ENCODE peak calls at places on chromosome 6, in four cellular contexts. S, P, H and T are unnamed samples.

GRCh38 chr6:90097357-90097756 is 199.3 kb downstream of the BACH2 start:
- DNase-seq in H (no peak), P (no peak), S (no peak), T (no peak)

GRCh38 chr6:168045706-168046620 is 33.0 kb downstream of the FRMD1 start:
- DNase-seq in S (no peak), P (no peak), H (no peak), T (peak)

GRCh38 chr6:159808647-159809046 is 8.6 kb downstream of the PNLDC1 start:
- DNase-seq in H (no peak), P (no peak), S (no peak), T (no peak)

GRCh38 chr6:12570461-12571030 is 146.0 kb upstream of the PHACTR1 start:
- DNase-seq in H (no peak), P (no peak), S (no peak), T (peak)

GRCh38 chr6:46949662-46950280 is 28.0 kb upstream of the ADGRF5 start:
- DNase-seq in S (peak), P (no peak), H (no peak), T (no peak)

GRCh38 chr6:30690403-30691207 is at the start of gene NRM:
- DNase-seq in S (peak), H (no peak), P (peak), T (peak)

GRCh38 chr6:129084406-129084805 is 201.5 kb downstream of the LAMA2 start:
- DNase-seq in H (no peak), P (no peak), S (no peak), T (no peak)

GRCh38 chr6:161411265-161411944 is 137.5 kb upstream of the AGPAT4 start:
- DNase-seq in H (no peak), P (no peak), S (peak), T (no peak)

GRCh38 chr6:136593748-136594490 is 43.7 kb upstream of the MAP7 start:
- DNase-seq in H (peak), S (peak), P (no peak), T (peak)
- TF ChIP-seq ELK1 in H (no peak), S (no peak), P (no peak), T (no peak)

DNA sequence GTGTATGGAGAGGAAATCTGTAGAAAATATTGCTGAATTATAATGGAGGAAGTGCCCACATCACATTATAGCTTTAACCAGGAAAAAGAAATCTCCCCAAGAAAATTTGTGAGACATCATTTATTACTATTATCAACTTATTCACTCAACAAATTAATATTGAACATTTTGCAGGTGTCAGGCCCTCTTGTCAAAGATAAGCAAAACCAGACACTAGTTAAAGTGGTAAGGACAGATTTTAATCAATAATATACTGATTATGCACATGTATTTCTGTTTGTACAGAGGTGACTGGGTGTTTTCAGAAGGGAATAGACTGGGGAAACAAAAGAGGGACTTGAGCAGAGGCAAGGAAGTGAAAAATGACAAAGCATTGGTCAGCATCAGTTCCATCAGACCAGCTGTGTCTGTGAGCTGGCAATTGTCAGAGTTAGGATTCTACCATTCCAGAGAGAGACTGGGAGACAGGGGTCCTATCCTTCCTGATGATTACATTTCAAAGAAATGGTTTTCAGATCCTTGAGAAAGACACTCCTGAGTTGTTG is 519.2 kb downstream of the UTRN start:
- DNase-seq in H (no peak), P (no peak), S (no peak), T (peak)
- TF ChIP-seq ELK1 in H (no peak), P (no peak), S (no peak), T (no peak)

GRCh38 chr6:15296735-15297134 is 50.9 kb downstream of the JARID2 start:
- DNase-seq in H (peak), P (no peak), S (no peak), T (no peak)
- TF ChIP-seq ELK1 in H (no peak), P (no peak), S (no peak), T (no peak)

DNA sequence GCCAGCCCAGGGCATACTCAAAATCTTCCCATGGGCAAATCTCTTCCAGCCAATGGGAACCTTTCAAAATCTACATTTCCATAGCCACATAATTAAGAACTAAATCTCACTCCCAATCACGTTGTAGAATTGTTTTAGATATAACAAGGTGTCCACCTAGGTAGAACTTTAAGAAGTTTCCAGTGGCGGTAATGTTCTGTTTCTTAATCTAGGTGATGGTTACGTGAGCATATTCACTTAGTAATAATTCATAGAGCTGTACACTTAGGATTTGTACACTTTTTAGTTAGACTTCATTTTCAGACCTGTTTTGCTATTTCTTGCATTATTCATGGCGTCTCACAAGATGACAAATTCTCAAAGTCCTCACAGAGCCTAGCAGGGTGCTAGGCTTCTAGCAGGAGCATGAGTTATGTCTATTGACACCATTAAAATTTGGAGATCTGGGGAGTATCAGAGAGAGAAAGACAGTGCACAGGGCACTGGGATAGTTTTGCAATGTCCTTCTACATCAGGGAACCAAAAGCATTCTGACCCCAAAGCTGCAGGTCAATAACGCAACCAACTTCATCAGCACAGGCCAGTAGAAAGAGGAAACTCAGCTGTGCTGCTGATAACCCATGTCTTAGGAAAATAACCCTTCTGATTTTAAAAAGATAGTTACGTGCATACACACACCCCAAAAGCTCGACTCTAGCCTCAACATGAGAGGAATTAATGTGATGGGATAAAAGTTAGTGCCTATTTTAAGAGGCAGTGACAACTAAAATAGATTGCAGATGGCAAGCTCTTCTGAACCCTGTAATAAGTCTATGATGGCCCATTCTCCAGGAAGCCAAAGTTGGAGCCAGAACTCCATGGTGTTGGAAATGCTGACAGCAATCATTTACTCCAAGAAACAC is 518.1 kb upstream of the JARID2 start:
- DNase-seq in S (no peak), H (no peak), P (peak), T (no peak)
- TF ChIP-seq ELK1 in S (no peak), H (no peak), P (no peak), T (no peak)

DNA sequence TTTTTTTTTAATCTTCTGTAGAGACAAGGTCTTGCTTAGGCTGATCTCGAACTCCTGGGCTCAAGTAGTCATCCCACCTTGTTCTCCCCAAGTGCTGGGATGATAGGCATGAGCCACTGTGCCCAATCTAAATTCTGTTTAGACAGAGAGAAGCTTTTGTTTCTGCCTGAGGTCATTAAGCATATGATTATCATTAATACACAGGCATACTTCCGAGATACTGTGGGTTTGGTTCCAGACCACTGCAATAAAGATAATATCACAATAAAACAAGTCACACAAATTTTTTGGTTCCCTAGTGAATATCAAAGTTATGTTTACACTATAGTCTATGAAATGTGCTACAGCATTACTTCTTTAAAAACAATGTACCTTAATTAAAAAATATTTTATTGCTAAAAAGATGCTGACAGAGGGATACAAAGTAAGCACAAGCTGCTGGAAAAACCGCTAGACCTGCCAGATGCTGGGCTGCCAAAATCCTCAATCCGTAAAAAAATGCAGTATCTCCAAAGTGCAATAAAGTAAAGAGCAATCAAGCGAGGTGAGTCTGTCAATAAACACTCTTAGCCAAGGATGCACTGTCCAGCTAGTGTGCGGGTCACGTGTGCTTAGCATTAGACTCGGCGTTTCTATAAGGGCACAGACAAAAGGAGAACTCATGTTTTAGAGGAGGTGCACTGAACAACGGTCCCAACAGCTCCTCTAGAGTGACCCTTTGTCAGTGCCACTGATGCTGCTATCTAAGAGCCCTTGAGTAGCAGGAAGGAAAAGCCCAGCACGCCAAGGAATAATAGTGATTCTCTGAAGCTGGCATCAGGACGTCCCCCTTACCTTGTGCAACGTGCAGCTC is 16.1 kb downstream of the TXNDC5 start:
- DNase-seq in H (no peak), S (no peak), P (no peak), T (no peak)
- TF ChIP-seq ELK1 in H (no peak), S (no peak), P (no peak), T (no peak)

DNA sequence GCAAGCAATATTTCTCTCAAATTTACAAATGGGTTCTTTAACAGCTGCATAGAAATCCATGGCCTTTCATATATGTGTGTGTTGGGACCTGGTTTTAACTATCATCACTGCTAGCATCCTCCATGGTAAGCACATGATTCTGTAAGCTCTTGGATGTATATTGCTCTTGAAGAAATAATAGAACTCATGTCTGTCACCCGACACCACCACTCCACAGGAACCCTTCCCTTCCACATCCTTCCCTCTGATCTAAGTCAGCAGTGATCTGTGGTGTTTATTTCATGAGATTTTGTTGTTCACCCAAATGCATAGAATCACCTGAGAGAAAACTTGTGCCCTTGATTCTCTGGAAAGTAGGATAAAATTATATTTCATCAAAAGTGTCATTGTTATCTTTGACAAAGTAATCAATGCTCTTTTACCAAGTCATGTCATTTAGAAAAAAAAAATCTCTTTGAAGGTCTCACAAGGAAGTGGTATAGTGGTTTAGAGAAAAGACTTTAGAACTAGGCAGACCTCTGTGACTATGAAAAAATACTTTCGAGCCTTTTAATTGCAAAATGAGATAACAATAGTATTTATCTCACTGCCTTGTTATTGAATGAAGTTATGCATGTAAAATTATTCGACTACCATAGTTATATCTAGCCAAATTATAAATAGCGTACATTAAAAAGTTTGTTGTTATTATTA is 649.9 kb upstream of the SLC35B3 start:
- DNase-seq in H (no peak), S (no peak), P (no peak), T (no peak)
- TF ChIP-seq ELK1 in H (no peak), S (no peak), P (no peak), T (no peak)

GRCh38 chr6:108359901-108360882 is 65.3 kb downstream of the AFG1L start:
- DNase-seq in H (no peak), S (no peak), P (no peak), T (peak)
- TF ChIP-seq ELK1 in H (no peak), S (no peak), P (no peak), T (no peak)

GRCh38 chr6:163354779-163355431 is 59.6 kb upstream of the QKI start:
- DNase-seq in H (peak), S (no peak), P (no peak), T (peak)
- TF ChIP-seq ELK1 in H (no peak), S (no peak), P (no peak), T (no peak)

GRCh38 chr6:75393806-75394205 is 99.8 kb downstream of the FILIP1 start:
- DNase-seq in H (no peak), P (no peak), S (no peak), T (no peak)

GRCh38 chr6:75402296-75402695 is 91.3 kb downstream of the FILIP1 start:
- DNase-seq in P (no peak), H (no peak), S (no peak), T (peak)

GRCh38 chr6:75396005-75396800 is 97.4 kb downstream of the FILIP1 start:
- DNase-seq in S (no peak), P (no peak), H (no peak), T (no peak)

GRCh38 chr6:75403563-75403962 is 90.0 kb downstream of the FILIP1 start:
- DNase-seq in P (no peak), H (no peak), S (no peak), T (no peak)

DNA sequence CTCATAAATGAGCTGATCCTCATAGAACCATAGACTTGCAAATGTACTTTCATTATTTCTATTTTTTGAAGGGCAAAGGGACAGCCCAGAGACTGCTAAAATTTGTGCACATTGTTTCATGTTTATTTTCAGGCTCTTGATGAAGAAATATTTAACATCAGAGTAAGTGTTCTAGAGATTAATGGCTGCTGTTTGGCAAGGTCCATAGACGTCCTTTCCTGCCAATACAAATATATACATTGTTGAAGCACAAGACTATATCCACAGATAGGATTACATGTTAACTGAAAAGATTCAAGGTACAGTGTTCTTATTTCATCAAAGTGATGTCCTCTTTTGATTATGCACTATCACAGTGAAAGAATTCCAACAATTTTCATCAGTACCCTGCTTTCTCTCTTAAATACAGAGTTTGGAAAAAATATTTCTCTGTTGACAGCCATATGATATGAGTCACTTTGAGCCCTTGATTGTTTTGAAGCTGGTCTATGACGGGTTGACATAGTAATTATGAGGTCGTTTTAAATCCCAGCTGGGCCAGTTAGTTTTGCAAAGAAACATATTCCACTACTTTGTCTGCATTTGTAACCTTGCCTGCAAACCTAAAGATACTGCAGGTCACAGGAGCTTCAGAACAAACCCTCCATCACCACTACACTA is 95.7 kb downstream of the FILIP1 start:
- DNase-seq in H (no peak), S (no peak), P (no peak), T (peak)
- TF ChIP-seq ELK1 in H (no peak), S (no peak), P (no peak), T (no peak)

DNA sequence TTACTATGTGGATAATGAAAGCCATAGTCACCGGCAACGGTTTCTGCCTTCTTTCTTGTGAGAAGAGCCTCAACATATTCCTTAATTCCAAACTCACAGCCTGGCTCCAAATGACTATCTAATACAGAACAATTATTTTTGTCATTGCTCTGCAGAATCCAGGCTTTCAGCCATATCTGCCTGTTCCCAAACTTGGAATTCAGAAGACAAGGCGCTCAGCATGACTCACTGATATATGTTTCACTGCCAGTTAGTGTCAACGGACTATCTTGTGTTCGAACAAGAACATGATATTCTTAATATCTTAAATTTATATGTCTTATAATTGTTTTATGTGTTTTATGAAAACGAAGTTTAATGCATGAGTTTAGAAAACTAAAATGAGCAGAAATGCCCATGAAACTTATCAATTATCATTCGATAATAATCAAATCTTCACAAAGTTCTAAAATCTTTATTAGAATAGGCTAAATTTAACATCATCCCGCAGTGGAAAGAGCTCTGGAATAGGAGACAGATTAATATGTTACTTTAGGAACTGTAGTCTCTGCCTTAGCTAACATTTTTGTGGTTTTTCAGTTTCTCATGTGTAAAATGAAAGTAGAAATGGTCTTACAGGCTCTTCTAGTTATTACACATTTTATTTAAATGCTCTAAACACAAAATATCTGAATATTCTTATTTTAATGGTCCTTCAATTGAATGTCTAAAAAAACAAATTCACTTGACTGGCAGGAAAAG is 669.3 kb upstream of the GJE1 start:
- DNase-seq in S (no peak), H (no peak), P (no peak), T (peak)
- TF ChIP-seq ELK1 in S (no peak), H (no peak), P (no peak), T (no peak)